ENCODE peak calls at places on chromosome 9, in eight cellular contexts. L, H, W, F, M, X, B and K are unnamed samples.

GRCh38 chr9:88706193-88707112 is 171.5 kb downstream of the NXNL2 start:
- DNase-seq in F (no peak), L (no peak), W (no peak), M (peak; percentile 13), H (no peak), B (no peak), X (no peak), K (no peak)

GRCh38 chr9:83441390-83441789 is 96.8 kb downstream of the FRMD3 start:
- DNase-seq in H (peak; percentile 27), F (peak; percentile 60), B (no peak), L (no peak), X (no peak), M (peak; percentile 51), W (no peak), K (no peak)

GRCh38 chr9:121369595-121370265 is at the start of gene STOM:
- DNase-seq in L (no peak), W (peak; percentile 72), F (no peak), X (peak; percentile 66), B (peak; percentile 56), M (peak; percentile 80), H (peak; percentile 95), K (no peak)

GRCh38 chr9:120360046-120360445 is 219.9 kb downstream of the CDK5RAP2 start:
- DNase-seq in M (no peak), B (no peak), W (no peak), F (no peak), L (no peak), H (no peak), X (no peak), K (no peak)

GRCh38 chr9:120475341-120475740 is 104.6 kb downstream of the CDK5RAP2 start:
- DNase-seq in H (peak; percentile 42), M (no peak), F (no peak), X (no peak), B (no peak), W (no peak), L (no peak), K (no peak)

GRCh38 chr9:79184821-79185220 is 386.9 kb upstream of the TLE4 start:
- DNase-seq in H (no peak), L (no peak), W (no peak), B (no peak), F (no peak), X (no peak), M (no peak), K (no peak)

GRCh38 chr9:16058131-16058549 is 505.3 kb downstream of the CCDC171 start:
- DNase-seq in H (peak; percentile 32), L (peak; percentile 65), X (peak; percentile 4), F (peak; percentile 47), W (peak; percentile 34), M (no peak), B (peak; percentile 24), K (no peak)

GRCh38 chr9:92402359-92402758 is 2.0 kb downstream of the OGN start:
- DNase-seq in W (no peak), F (no peak), M (no peak), X (no peak), B (no peak), L (no peak), H (no peak), K (no peak)

GRCh38 chr9:136075881-136076678 is 19.0 kb downstream of the NACC2 start:
- DNase-seq in H (no peak), X (no peak), B (no peak), F (no peak), W (peak; percentile 21), L (no peak), M (no peak), K (no peak)

GRCh38 chr9:89969156-89969566 is 364.3 kb downstream of the GADD45G start:
- DNase-seq in W (no peak), B (no peak), H (peak; percentile 47), X (peak; percentile 25), M (peak; percentile 39), F (no peak), L (no peak), K (no peak)

GRCh38 chr9:133202688-133203453 is 6.2 kb downstream of the OBP2B start:
- DNase-seq in W (no peak), F (no peak), H (no peak), M (no peak), L (peak; percentile 32), B (no peak), X (no peak), K (no peak)

GRCh38 chr9:123326662-123327093 is 29.3 kb upstream of the CRB2 start:
- DNase-seq in F (no peak), X (no peak), M (peak; percentile 23), B (no peak), H (peak; percentile 42), L (no peak), W (no peak), K (peak; percentile 68)

GRCh38 chr9:127754761-127755557 is 19.9 kb upstream of the TOR2A start:
- DNase-seq in H (no peak), W (no peak), L (peak; percentile 66), X (no peak), M (no peak), B (no peak), F (no peak), K (no peak)

GRCh38 chr9:137757613-137758029 is 120.0 kb upstream of the CACNA1B start:
- DNase-seq in W (no peak), X (peak; percentile 25), H (peak; percentile 45), M (no peak), F (peak; percentile 36), L (peak; percentile 90), B (peak; percentile 2), K (no peak)

GRCh38 chr9:7246917-7247538 is 489.3 kb downstream of the KDM4C start:
- DNase-seq in B (no peak), X (no peak), M (no peak), H (no peak), W (no peak), F (no peak), L (no peak), K (no peak)

GRCh38 chr9:90065001-90065400 is 460.2 kb downstream of the GADD45G start:
- DNase-seq in H (no peak), L (peak; percentile 44), B (no peak), W (no peak), M (no peak), X (no peak), F (no peak), K (no peak)

GRCh38 chr9:115980502-115980901 is 173.1 kb upstream of the PAPPA start:
- DNase-seq in W (no peak), X (no peak), L (no peak), M (no peak), B (no peak), H (no peak), F (no peak), K (no peak)

GRCh38 chr9:95511952-95512750 is 4.6 kb downstream of the PTCH1 start:
- DNase-seq in B (no peak), H (no peak), W (peak; percentile 22), M (no peak), X (no peak), F (peak; percentile 97), L (no peak), K (peak; percentile 66)

GRCh38 chr9:72292874-72293607 is 72.0 kb downstream of the ZFAND5 start:
- DNase-seq in H (no peak), F (no peak), M (peak; percentile 16), X (no peak), B (peak; percentile 62), L (no peak), W (no peak), K (no peak)

GRCh38 chr9:133738039-133738805 is at the start of gene SARDH:
- DNase-seq in M (peak; percentile 82), H (peak; percentile 83), W (peak; percentile 27), B (no peak), X (peak; percentile 24), L (peak; percentile 92), F (peak; percentile 19), K (peak; percentile 81)

GRCh38 chr9:27078685-27079084 is 30.3 kb upstream of the TEK start:
- DNase-seq in H (no peak), W (no peak), B (no peak), L (no peak), M (no peak), F (no peak), X (no peak), K (no peak)

GRCh38 chr9:121278535-121279169 is 10.7 kb downstream of the GSN start:
- DNase-seq in B (peak; percentile 71), F (peak; percentile 95), L (peak; percentile 98), W (peak; percentile 39), X (peak; percentile 61), M (peak; percentile 68), H (peak; percentile 97), K (peak; percentile 85)

GRCh38 chr9:20863910-20864309 is 167.5 kb downstream of the HACD4 start:
- DNase-seq in L (no peak), B (no peak), M (no peak), X (no peak), F (no peak), H (no peak), W (no peak), K (no peak)

GRCh38 chr9:131227112-131228058 is 48.9 kb downstream of the FAM78A start:
- DNase-seq in M (peak; percentile 31), X (no peak), H (no peak), F (no peak), B (no peak), L (no peak), W (no peak), K (no peak)

GRCh38 chr9:106862115-106862945 is 636 bp upstream of the ZNF462 start:
- DNase-seq in W (no peak), H (peak; percentile 49), M (peak; percentile 11), X (no peak), F (peak; percentile 50), B (peak; percentile 49), L (peak; percentile 84), K (peak; percentile 85)

GRCh38 chr9:134263575-134263974 is 62.7 kb upstream of the RXRA start:
- DNase-seq in M (no peak), H (no peak), L (no peak), W (no peak), X (no peak), F (no peak), B (no peak), K (no peak)